ENCODE peak calls at places on chromosomes 3 and 15, in six cellular contexts. P is fibroblast of pulmonary artery, K is GM12865, Q is fibroblast of the aortic adventitia, V is dorsolateral prefrontal cortex, M is fibroblast of mammary gland. Y is an unnamed sample.

GRCh38 chr3:149547413-149547812 is 72.9 kb downstream of the TM4SF4 start:
- DNase-seq in P (peak; percentile 83), K (no peak), Q (peak; percentile 99), V (no peak), M (peak; percentile 60), Y (no peak)

GRCh38 chr15:84108725-84109124 is 126.8 kb upstream of the GOLGA6L4 start:
- DNase-seq in P (peak; percentile 44), K (no peak), Q (peak; percentile 37), V (no peak), M (peak; percentile 38), Y (no peak)

GRCh38 chr3:71513081-71513480 is 70.4 kb downstream of the FOXP1 start:
- DNase-seq in P (no peak), K (no peak), Q (no peak), V (no peak), M (no peak), Y (no peak)

GRCh38 chr3:47370887-47371697 is 9.7 kb upstream of the PTPN23 start:
- DNase-seq in P (peak; percentile 22), K (peak; percentile 53), Q (no peak), V (no peak), M (no peak), Y (no peak)

GRCh38 chr15:28115871-28116270 is 16.8 kb upstream of the OCA2 start:
- DNase-seq in P (no peak), K (no peak), Q (no peak), V (no peak), M (no peak), Y (no peak)

GRCh38 chr3:30305021-30305420 is 301.4 kb upstream of the TGFBR2 start:
- DNase-seq in P (no peak), K (no peak), Q (no peak), V (no peak), M (no peak), Y (no peak)

GRCh38 chr3:157065201-157065600 is 94.7 kb downstream of the CCNL1 start:
- DNase-seq in P (no peak), K (no peak), Q (no peak), V (no peak), M (no peak), Y (no peak)

GRCh38 chr3:192913540-192913939 is 4.1 kb downstream of the MB21D2 start:
- DNase-seq in P (no peak), K (no peak), Q (no peak), V (no peak), M (no peak), Y (no peak)

GRCh38 chr3:30161370-30161769 is 445.0 kb upstream of the TGFBR2 start:
- DNase-seq in P (peak; percentile 94), K (no peak), Q (peak; percentile 91), V (no peak), M (peak; percentile 95), Y (no peak)

GRCh38 chr3:22117751-22118346 is 366.8 kb upstream of the ZNF385D start:
- DNase-seq in P (peak; percentile 75), K (peak; percentile 43), Q (peak; percentile 73), V (no peak), M (peak; percentile 73), Y (no peak)

GRCh38 chr15:42456539-42456938 is 34.4 kb downstream of the ZNF106 start:
- DNase-seq in P (peak; percentile 27), K (no peak), Q (peak; percentile 29), V (no peak), M (no peak), Y (no peak)

GRCh38 chr15:68190048-68190447 is 15.1 kb downstream of the CALML4 start:
- DNase-seq in P (no peak), K (no peak), Q (no peak), V (no peak), M (no peak), Y (no peak)

GRCh38 chr3:176796371-176796770 is 400.9 kb downstream of the TBL1XR1 start:
- DNase-seq in P (peak; percentile 8), K (no peak), Q (no peak), V (no peak), M (peak; percentile 11), Y (no peak)

GRCh38 chr3:107241217-107241616 is 136.0 kb upstream of the CCDC54 start:
- DNase-seq in P (peak; percentile 41), K (peak; percentile 29), Q (no peak), V (peak; percentile 18), M (peak; percentile 33), Y (no peak)

GRCh38 chr3:1513662-1514061 is 420.8 kb downstream of the CNTN6 start:
- DNase-seq in P (no peak), K (no peak), Q (no peak), V (no peak), M (no peak), Y (no peak)

GRCh38 chr15:44084171-44084570 is 110.9 kb downstream of the FRMD5 start:
- DNase-seq in P (no peak), K (no peak), Q (no peak), V (no peak), M (no peak), Y (no peak)

GRCh38 chr3:102089904-102090492 is 240.7 kb downstream of the NFKBIZ start:
- DNase-seq in P (peak; percentile 63), K (no peak), Q (peak; percentile 55), V (no peak), M (peak; percentile 82), Y (no peak)

GRCh38 chr15:91801836-91802534 is 51.5 kb upstream of the SLCO3A1 start:
- DNase-seq in P (no peak), K (no peak), Q (no peak), V (no peak), M (no peak), Y (no peak)

GRCh38 chr3:47239929-47240328 is 42.7 kb downstream of the KIF9 start:
- DNase-seq in P (no peak), K (no peak), Q (no peak), V (no peak), M (no peak), Y (no peak)

GRCh38 chr3:59727902-59728301 is 678.1 kb upstream of the CFAP20DC start:
- DNase-seq in P (no peak), K (no peak), Q (no peak), V (no peak), M (no peak), Y (no peak)

GRCh38 chr3:16511561-16512434 is 1.7 kb downstream of the RFTN1 start:
- DNase-seq in P (peak; percentile 86), K (peak; percentile 96), Q (peak; percentile 88), V (no peak), M (peak; percentile 78), Y (no peak)

GRCh38 chr15:95653361-95653805 is 677.1 kb upstream of the NR2F2 start:
- DNase-seq in P (no peak), K (no peak), Q (no peak), V (no peak), M (no peak), Y (no peak)

GRCh38 chr15:85757939-85758654 is 36.6 kb downstream of the KLHL25 start:
- DNase-seq in P (no peak), K (no peak), Q (no peak), V (no peak), M (no peak), Y (no peak)

GRCh38 chr3:155281892-155282291 is 11.6 kb downstream of the STRIT1 start:
- DNase-seq in P (peak; percentile 16), K (no peak), Q (peak; percentile 43), V (no peak), M (peak; percentile 10), Y (no peak)

GRCh38 chr3:172115787-172116186 is 76.4 kb downstream of the FNDC3B start:
- DNase-seq in P (no peak), K (no peak), Q (no peak), V (no peak), M (no peak), Y (no peak)

GRCh38 chr15:98728811-98729160 is 80.4 kb downstream of the IGF1R start:
- DNase-seq in P (peak; percentile 7), K (no peak), Q (no peak), V (no peak), M (peak; percentile 15), Y (no peak)

GRCh38 chr3:12190221-12190807 is 31.6 kb upstream of the TIMP4 start:
- DNase-seq in P (no peak), K (no peak), Q (no peak), V (no peak), M (no peak), Y (no peak)

GRCh38 chr3:12187448-12188327 is 29.0 kb upstream of the TIMP4 start:
- DNase-seq in P (peak; percentile 77), K (peak; percentile 73), Q (peak; percentile 80), V (no peak), M (peak; percentile 75), Y (no peak)

GRCh38 chr3:12188681-12189287 is 30.1 kb upstream of the TIMP4 start:
- DNase-seq in P (no peak), K (no peak), Q (no peak), V (no peak), M (no peak), Y (no peak)

GRCh38 chr3:12186515-12187286 is 28.0 kb upstream of the TIMP4 start:
- DNase-seq in P (no peak), K (no peak), Q (no peak), V (no peak), M (no peak), Y (no peak)

DNA sequence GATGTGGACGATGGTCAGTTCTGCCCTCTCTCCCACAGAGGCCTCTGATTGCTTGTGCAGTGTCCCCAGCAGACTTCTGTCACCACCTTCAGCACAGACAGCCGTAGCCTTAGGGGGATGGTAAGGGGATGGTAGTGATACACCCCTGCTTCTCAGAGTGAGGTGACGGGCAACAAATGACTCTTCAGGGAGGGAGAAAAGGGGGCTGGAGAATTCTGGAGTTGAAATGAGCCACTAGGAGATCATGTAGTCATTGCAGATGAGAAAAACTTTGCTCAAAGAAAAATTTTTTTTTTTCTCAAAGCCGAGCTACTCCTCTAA is 29.6 kb upstream of the TIMP4 start:
- DNase-seq in P (no peak), K (peak; percentile 23), Q (no peak), V (no peak), M (no peak), Y (no peak)
- TF ChIP-seq CTCF in P (no peak), K (no peak), Q (no peak), V (no peak), M (no peak), Y (no peak)

GRCh38 chr3:66592927-66593625 is 92.3 kb upstream of the LRIG1 start:
- DNase-seq in P (no peak), K (no peak), Q (peak; percentile 38), V (no peak), M (peak; percentile 20), Y (no peak)
- TF ChIP-seq CTCF in P (no peak), K (no peak), Q (no peak), V (no peak), M (no peak), Y (no peak)

GRCh38 chr15:79045041-79045440 is 45.5 kb downstream of the RASGRF1 start:
- DNase-seq in P (no peak), K (no peak), Q (no peak), V (no peak), M (no peak), Y (no peak)
- TF ChIP-seq CTCF in P (no peak), K (no peak), Q (no peak), V (no peak), M (no peak), Y (no peak)

DNA sequence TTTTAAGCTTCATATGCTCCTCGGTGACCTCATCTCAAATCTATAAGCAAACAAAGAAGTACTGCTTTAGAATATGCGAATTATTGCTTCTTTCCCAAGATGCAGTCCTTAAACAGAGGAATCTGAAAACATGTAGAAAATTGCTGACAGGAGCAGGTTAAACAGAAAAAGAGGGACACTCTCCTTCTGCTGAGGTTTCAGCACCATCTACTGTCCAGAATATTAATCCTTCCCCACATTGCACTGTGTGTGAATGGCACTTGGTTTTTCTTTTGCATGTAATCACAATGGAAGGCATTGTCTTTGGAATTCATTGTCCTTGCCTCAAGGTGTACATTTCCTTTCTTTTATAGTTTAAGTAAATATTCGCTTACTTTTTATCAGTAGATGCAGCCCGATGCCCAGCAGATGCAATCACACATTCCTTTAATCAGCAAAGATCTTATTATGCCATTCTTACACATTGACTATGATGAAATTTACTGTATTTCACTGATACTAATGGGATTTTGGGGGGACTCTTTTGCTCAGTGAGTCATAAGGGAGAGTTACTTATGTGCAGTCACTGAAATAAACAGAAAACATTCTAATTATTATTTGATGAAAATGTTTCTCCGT is 94.6 kb downstream of the IL5RA start:
- DNase-seq in P (peak; percentile 20), K (peak; percentile 57), Q (peak; percentile 23), V (peak; percentile 28), M (peak; percentile 12), Y (no peak)
- TF ChIP-seq CTCF in P (no peak), K (peak; percentile 50), Q (peak; percentile 24), V (peak; percentile 77), M (peak; percentile 22), Y (no peak)

Y was measured in mesothelial cell of epicardium.